ENCODE peak calls at places on chromosomes 13 and 19, in four cellular contexts. I is ACHN, Y is cardiac fibroblast, U is AG04450. N is an unnamed sample.

GRCh38 chr19:23460656-23461055 is 65.4 kb upstream of the ZNF91 start:
- DNase-seq in I (no peak), Y (no peak), U (no peak), N (no peak)

GRCh38 chr19:2302319-2303208 is 5.4 kb downstream of the LINGO3 start:
- DNase-seq in I (no peak), Y (peak), U (no peak), N (no peak)

GRCh38 chr19:57406516-57407123 is 4.3 kb upstream of the ZNF17 start:
- DNase-seq in I (peak), Y (peak), U (peak), N (peak)

GRCh38 chr13:82717249-82717648 is 1165.0 kb downstream of the SLITRK1 start:
- DNase-seq in I (peak), Y (peak), U (no peak), N (peak)

GRCh38 chr19:7307590-7308218 is 13.5 kb upstream of the INSR start:
- DNase-seq in I (no peak), Y (no peak), U (no peak), N (no peak)

GRCh38 chr13:114339779-114340534 is 25.7 kb downstream of the CHAMP1 start:
- DNase-seq in I (peak), Y (peak), U (no peak), N (peak)

GRCh38 chr19:49506575-49507105 is 5.8 kb upstream of the FCGRT start:
- DNase-seq in I (peak), Y (peak), U (no peak), N (peak)

GRCh38 chr19:38538793-38539528 is 78.8 kb downstream of the MAP4K1 start:
- DNase-seq in I (no peak), Y (no peak), U (no peak), N (no peak)

GRCh38 chr13:95121516-95121915 is 179.7 kb downstream of the ABCC4 start:
- DNase-seq in I (no peak), Y (no peak), U (no peak), N (no peak)

GRCh38 chr19:8698433-8699063 is at the start of gene ACTL9:
- DNase-seq in I (no peak), Y (no peak), U (no peak), N (no peak)

GRCh38 chr13:91247768-91248167 is 99.7 kb upstream of the MIR17HG start:
- DNase-seq in I (peak), Y (no peak), U (no peak), N (no peak)

GRCh38 chr19:10612515-10613119 is 12.7 kb upstream of the SLC44A2 start:
- DNase-seq in I (no peak), Y (peak), U (no peak), N (no peak)